ENCODE peak calls at places on chromosomes 3 and 15, in ten cellular contexts. One of them, this sample, is unnamed.

GRCh38 chr3:116837474-116837873 is 127.9 kb downstream of the TUSC7 start:
- DNase-seq in ovary: no peak
- DNase-seq in endodermal cell: no peak
- DNase-seq in GM23338: no peak
- DNase-seq in epithelial cell of esophagus: no peak
- DNase-seq in endothelial cell: no peak
- DNase-seq in CD4-positive, alpha-beta T cell: no peak
- DNase-seq in heart left ventricle: no peak
- DNase-seq in psoas muscle: no peak
- DNase-seq in mesothelial cell of epicardium: no peak
- DNase-seq in this sample: no peak

GRCh38 chr3:16143870-16144568 is 30.5 kb upstream of the GALNT15 start:
- DNase-seq in endothelial cell: no peak
- DNase-seq in psoas muscle: no peak
- DNase-seq in endodermal cell: no peak
- DNase-seq in heart left ventricle: no peak
- DNase-seq in ovary: no peak
- DNase-seq in CD4-positive, alpha-beta T cell: no peak
- DNase-seq in epithelial cell of esophagus: no peak
- DNase-seq in GM23338: no peak
- DNase-seq in mesothelial cell of epicardium: no peak
- DNase-seq in this sample: no peak

GRCh38 chr3:192706272-192706671 is 21.1 kb downstream of the FGF12 start:
- DNase-seq in endodermal cell: no peak
- DNase-seq in endothelial cell: no peak
- DNase-seq in GM23338: no peak
- DNase-seq in mesothelial cell of epicardium: no peak
- DNase-seq in psoas muscle: no peak
- DNase-seq in heart left ventricle: peak
- DNase-seq in epithelial cell of esophagus: no peak
- DNase-seq in ovary: no peak
- DNase-seq in CD4-positive, alpha-beta T cell: no peak
- DNase-seq in this sample: no peak

GRCh38 chr15:74902295-74903075 is 4.2 kb downstream of the FAM219B start:
- DNase-seq in heart left ventricle: no peak
- DNase-seq in GM23338: no peak
- DNase-seq in psoas muscle: no peak
- DNase-seq in epithelial cell of esophagus: no peak
- DNase-seq in endothelial cell: no peak
- DNase-seq in CD4-positive, alpha-beta T cell: no peak
- DNase-seq in mesothelial cell of epicardium: no peak
- DNase-seq in ovary: no peak
- DNase-seq in endodermal cell: no peak
- DNase-seq in this sample: no peak

GRCh38 chr3:106004137-106004600 is 135.4 kb upstream of the CBLB start:
- DNase-seq in heart left ventricle: no peak
- DNase-seq in endothelial cell: no peak
- DNase-seq in epithelial cell of esophagus: peak
- DNase-seq in mesothelial cell of epicardium: no peak
- DNase-seq in ovary: no peak
- DNase-seq in psoas muscle: no peak
- DNase-seq in CD4-positive, alpha-beta T cell: no peak
- DNase-seq in GM23338: no peak
- DNase-seq in endodermal cell: no peak
- DNase-seq in this sample: no peak

GRCh38 chr3:124877617-124878016 is 9.5 kb downstream of the ITGB5 start:
- DNase-seq in GM23338: no peak
- DNase-seq in epithelial cell of esophagus: no peak
- DNase-seq in mesothelial cell of epicardium: no peak
- DNase-seq in ovary: no peak
- DNase-seq in heart left ventricle: no peak
- DNase-seq in endodermal cell: no peak
- DNase-seq in psoas muscle: no peak
- DNase-seq in endothelial cell: no peak
- DNase-seq in CD4-positive, alpha-beta T cell: no peak
- DNase-seq in this sample: no peak

GRCh38 chr3:40516201-40516600 is 8.6 kb upstream of the ZNF621 start:
- DNase-seq in ovary: no peak
- DNase-seq in heart left ventricle: no peak
- DNase-seq in CD4-positive, alpha-beta T cell: no peak
- DNase-seq in endothelial cell: no peak
- DNase-seq in mesothelial cell of epicardium: no peak
- DNase-seq in psoas muscle: no peak
- DNase-seq in GM23338: no peak
- DNase-seq in endodermal cell: no peak
- DNase-seq in epithelial cell of esophagus: no peak
- DNase-seq in this sample: no peak

GRCh38 chr3:10263549-10264363 is 15.5 kb downstream of the TATDN2 start:
- DNase-seq in ovary: peak
- DNase-seq in endodermal cell: peak
- DNase-seq in mesothelial cell of epicardium: peak
- DNase-seq in CD4-positive, alpha-beta T cell: peak
- DNase-seq in psoas muscle: no peak
- DNase-seq in endothelial cell: peak
- DNase-seq in GM23338: peak
- DNase-seq in epithelial cell of esophagus: peak
- DNase-seq in heart left ventricle: no peak
- DNase-seq in this sample: peak

GRCh38 chr3:141191097-141191749 is 40.4 kb upstream of the PXYLP1 start:
- DNase-seq in CD4-positive, alpha-beta T cell: no peak
- DNase-seq in mesothelial cell of epicardium: no peak
- DNase-seq in ovary: no peak
- DNase-seq in endothelial cell: no peak
- DNase-seq in psoas muscle: no peak
- DNase-seq in heart left ventricle: no peak
- DNase-seq in epithelial cell of esophagus: peak
- DNase-seq in endodermal cell: no peak
- DNase-seq in GM23338: no peak
- DNase-seq in this sample: no peak

GRCh38 chr3:141193431-141193830 is 38.2 kb upstream of the PXYLP1 start:
- DNase-seq in epithelial cell of esophagus: no peak
- DNase-seq in mesothelial cell of epicardium: no peak
- DNase-seq in ovary: no peak
- DNase-seq in endodermal cell: no peak
- DNase-seq in GM23338: no peak
- DNase-seq in heart left ventricle: no peak
- DNase-seq in CD4-positive, alpha-beta T cell: no peak
- DNase-seq in endothelial cell: no peak
- DNase-seq in psoas muscle: no peak
- DNase-seq in this sample: no peak

GRCh38 chr3:141192345-141192744 is 39.3 kb upstream of the PXYLP1 start:
- DNase-seq in endodermal cell: peak
- DNase-seq in mesothelial cell of epicardium: peak
- DNase-seq in psoas muscle: peak
- DNase-seq in GM23338: peak
- DNase-seq in heart left ventricle: peak
- DNase-seq in endothelial cell: peak
- DNase-seq in epithelial cell of esophagus: peak
- DNase-seq in CD4-positive, alpha-beta T cell: peak
- DNase-seq in ovary: peak
- DNase-seq in this sample: peak
- TF ChIP-seq CTCF in endodermal cell: peak
- TF ChIP-seq CTCF in mesothelial cell of epicardium: peak
- TF ChIP-seq CTCF in psoas muscle: peak
- TF ChIP-seq CTCF in GM23338: peak
- TF ChIP-seq CTCF in heart left ventricle: peak
- TF ChIP-seq CTCF in endothelial cell: peak
- TF ChIP-seq CTCF in epithelial cell of esophagus: peak
- TF ChIP-seq CTCF in CD4-positive, alpha-beta T cell: peak
- TF ChIP-seq CTCF in ovary: peak
- TF ChIP-seq CTCF in this sample: no peak

GRCh38 chr15:49656734-49657133 is 35.9 kb downstream of the DTWD1 start:
- DNase-seq in GM23338: no peak
- DNase-seq in heart left ventricle: no peak
- DNase-seq in ovary: no peak
- DNase-seq in CD4-positive, alpha-beta T cell: no peak
- DNase-seq in epithelial cell of esophagus: no peak
- DNase-seq in endodermal cell: no peak
- DNase-seq in mesothelial cell of epicardium: no peak
- DNase-seq in psoas muscle: no peak
- DNase-seq in endothelial cell: no peak
- DNase-seq in this sample: no peak
- TF ChIP-seq CTCF in GM23338: no peak
- TF ChIP-seq CTCF in heart left ventricle: no peak
- TF ChIP-seq CTCF in ovary: no peak
- TF ChIP-seq CTCF in CD4-positive, alpha-beta T cell: no peak
- TF ChIP-seq CTCF in epithelial cell of esophagus: no peak
- TF ChIP-seq CTCF in endodermal cell: no peak
- TF ChIP-seq CTCF in mesothelial cell of epicardium: no peak
- TF ChIP-seq CTCF in psoas muscle: no peak
- TF ChIP-seq CTCF in endothelial cell: no peak
- TF ChIP-seq CTCF in this sample: no peak

GRCh38 chr15:80512729-80513670 is 108.8 kb downstream of the ARNT2 start:
- DNase-seq in endodermal cell: no peak
- DNase-seq in psoas muscle: no peak
- DNase-seq in heart left ventricle: no peak
- DNase-seq in mesothelial cell of epicardium: no peak
- DNase-seq in ovary: no peak
- DNase-seq in GM23338: peak
- DNase-seq in endothelial cell: no peak
- DNase-seq in CD4-positive, alpha-beta T cell: no peak
- DNase-seq in epithelial cell of esophagus: peak
- DNase-seq in this sample: no peak
- TF ChIP-seq CTCF in endodermal cell: peak
- TF ChIP-seq CTCF in psoas muscle: no peak
- TF ChIP-seq CTCF in heart left ventricle: peak
- TF ChIP-seq CTCF in mesothelial cell of epicardium: no peak
- TF ChIP-seq CTCF in ovary: no peak
- TF ChIP-seq CTCF in GM23338: peak
- TF ChIP-seq CTCF in endothelial cell: no peak
- TF ChIP-seq CTCF in CD4-positive, alpha-beta T cell: no peak
- TF ChIP-seq CTCF in epithelial cell of esophagus: peak
- TF ChIP-seq CTCF in this sample: no peak

GRCh38 chr3:188664795-188665194 is 507.0 kb upstream of the TPRG1 start:
- DNase-seq in psoas muscle: no peak
- DNase-seq in CD4-positive, alpha-beta T cell: no peak
- DNase-seq in endodermal cell: no peak
- DNase-seq in ovary: no peak
- DNase-seq in epithelial cell of esophagus: peak
- DNase-seq in mesothelial cell of epicardium: no peak
- DNase-seq in heart left ventricle: no peak
- DNase-seq in endothelial cell: peak
- DNase-seq in GM23338: peak
- DNase-seq in this sample: no peak
- TF ChIP-seq CTCF in psoas muscle: peak
- TF ChIP-seq CTCF in CD4-positive, alpha-beta T cell: no peak
- TF ChIP-seq CTCF in endodermal cell: peak
- TF ChIP-seq CTCF in ovary: no peak
- TF ChIP-seq CTCF in epithelial cell of esophagus: peak
- TF ChIP-seq CTCF in mesothelial cell of epicardium: no peak
- TF ChIP-seq CTCF in heart left ventricle: peak
- TF ChIP-seq CTCF in endothelial cell: no peak
- TF ChIP-seq CTCF in GM23338: peak
- TF ChIP-seq CTCF in this sample: no peak

GRCh38 chr3:84974347-84974746 is 15.6 kb downstream of the CADM2 start:
- DNase-seq in epithelial cell of esophagus: peak
- DNase-seq in psoas muscle: no peak
- DNase-seq in mesothelial cell of epicardium: no peak
- DNase-seq in heart left ventricle: no peak
- DNase-seq in CD4-positive, alpha-beta T cell: no peak
- DNase-seq in endothelial cell: no peak
- DNase-seq in endodermal cell: no peak
- DNase-seq in GM23338: no peak
- DNase-seq in ovary: no peak
- DNase-seq in this sample: no peak
- TF ChIP-seq CTCF in epithelial cell of esophagus: peak
- TF ChIP-seq CTCF in psoas muscle: peak
- TF ChIP-seq CTCF in mesothelial cell of epicardium: no peak
- TF ChIP-seq CTCF in heart left ventricle: no peak
- TF ChIP-seq CTCF in CD4-positive, alpha-beta T cell: no peak
- TF ChIP-seq CTCF in endothelial cell: no peak
- TF ChIP-seq CTCF in endodermal cell: peak
- TF ChIP-seq CTCF in GM23338: peak
- TF ChIP-seq CTCF in ovary: no peak
- TF ChIP-seq CTCF in this sample: no peak

DNA sequence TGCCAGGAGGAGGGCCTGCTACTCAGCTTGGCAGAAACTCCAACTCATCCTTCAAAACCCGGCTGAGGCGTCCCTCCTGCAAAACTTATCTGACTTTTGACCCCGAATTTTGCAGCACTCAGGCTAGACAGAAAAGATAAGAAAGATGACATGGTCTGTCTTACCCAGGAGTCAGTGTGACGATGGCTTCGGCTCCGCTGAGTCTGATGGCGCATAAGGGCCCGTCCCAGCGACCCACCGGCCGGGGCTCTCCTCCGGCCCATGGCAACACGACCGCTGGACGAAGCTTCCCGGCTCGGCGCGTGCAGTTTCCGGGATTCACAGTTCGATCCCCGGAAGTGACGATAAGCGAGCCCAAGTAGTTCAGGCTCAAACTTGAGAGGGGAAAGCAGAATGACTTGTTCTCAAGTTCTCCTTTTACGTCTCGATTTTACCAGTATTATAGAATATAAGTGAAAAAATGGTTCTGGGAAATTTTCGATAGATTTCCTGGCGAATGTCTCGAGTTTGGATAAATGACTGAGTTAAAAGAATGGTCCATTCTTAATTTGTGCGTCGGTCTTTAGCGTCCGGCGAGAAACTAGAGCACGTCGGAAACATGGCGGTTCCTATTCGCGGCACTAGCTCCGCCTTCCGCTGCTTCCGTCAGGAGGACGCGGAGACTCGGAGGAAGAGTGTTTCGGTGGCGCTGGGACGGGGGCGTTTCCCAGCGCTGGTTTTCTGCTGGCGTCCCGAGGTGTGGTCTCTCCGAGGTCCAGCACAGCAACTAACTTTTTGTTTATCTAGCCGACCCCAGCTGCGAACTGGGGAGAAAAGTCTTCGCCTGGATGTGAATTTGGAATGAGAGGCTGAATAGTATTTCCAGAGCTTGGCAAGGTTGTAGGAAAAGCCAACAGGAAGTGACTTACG is at the start of gene LSG1:
- DNase-seq in psoas muscle: peak
- DNase-seq in endothelial cell: peak
- DNase-seq in endodermal cell: peak
- DNase-seq in GM23338: peak
- DNase-seq in ovary: peak
- DNase-seq in mesothelial cell of epicardium: peak
- DNase-seq in heart left ventricle: peak
- DNase-seq in CD4-positive, alpha-beta T cell: peak
- DNase-seq in epithelial cell of esophagus: peak
- DNase-seq in this sample: peak
- TF ChIP-seq CTCF in psoas muscle: no peak
- TF ChIP-seq CTCF in endothelial cell: no peak
- TF ChIP-seq CTCF in endodermal cell: no peak
- TF ChIP-seq CTCF in GM23338: no peak
- TF ChIP-seq CTCF in ovary: no peak
- TF ChIP-seq CTCF in mesothelial cell of epicardium: no peak
- TF ChIP-seq CTCF in heart left ventricle: peak
- TF ChIP-seq CTCF in CD4-positive, alpha-beta T cell: no peak
- TF ChIP-seq CTCF in epithelial cell of esophagus: no peak
- TF ChIP-seq CTCF in this sample: no peak

DNA sequence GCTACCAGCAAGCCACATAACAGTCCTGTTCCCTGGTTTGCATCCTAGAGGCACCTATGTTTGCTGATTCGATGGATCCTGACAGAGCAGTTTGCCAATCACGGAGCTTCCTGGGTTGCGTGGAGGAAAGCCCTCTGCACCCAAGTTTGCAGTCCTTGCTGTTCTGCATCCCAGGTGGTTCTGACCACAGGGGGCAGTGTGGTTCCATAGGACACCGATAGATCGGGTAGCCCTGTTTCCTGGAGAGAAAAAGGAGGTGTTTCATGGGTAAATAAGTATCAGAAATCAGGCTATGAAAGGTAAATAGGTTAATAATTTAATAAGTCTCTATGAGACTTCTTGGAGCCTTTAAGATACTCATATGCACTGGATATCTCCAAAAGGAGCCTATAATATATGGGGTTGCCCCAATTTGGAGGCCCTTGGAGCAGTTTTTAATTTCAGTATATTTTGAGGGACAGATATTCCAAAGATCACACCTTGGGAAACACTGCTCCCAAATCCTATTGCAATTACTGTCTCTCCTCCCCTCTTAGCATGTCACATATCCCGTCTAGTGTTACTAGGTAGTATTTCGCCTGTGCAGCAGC is 194.6 kb upstream of the TPM1 start:
- DNase-seq in CD4-positive, alpha-beta T cell: peak
- DNase-seq in mesothelial cell of epicardium: peak
- DNase-seq in epithelial cell of esophagus: peak
- DNase-seq in GM23338: peak
- DNase-seq in endothelial cell: peak
- DNase-seq in endodermal cell: peak
- DNase-seq in psoas muscle: peak
- DNase-seq in heart left ventricle: peak
- DNase-seq in ovary: peak
- DNase-seq in this sample: peak
- TF ChIP-seq CTCF in CD4-positive, alpha-beta T cell: peak
- TF ChIP-seq CTCF in mesothelial cell of epicardium: peak
- TF ChIP-seq CTCF in epithelial cell of esophagus: peak
- TF ChIP-seq CTCF in GM23338: peak
- TF ChIP-seq CTCF in endothelial cell: peak
- TF ChIP-seq CTCF in endodermal cell: peak
- TF ChIP-seq CTCF in psoas muscle: peak
- TF ChIP-seq CTCF in heart left ventricle: peak
- TF ChIP-seq CTCF in ovary: peak
- TF ChIP-seq CTCF in this sample: no peak

This sample was measured in omental fat pad.